ENCODE peak calls at places on chromosomes 13 and 19, in five cellular contexts. One of them, this sample, is unnamed. For H3K36me3, the result is how much of the 10 kb centered on the place peaks cover.

GRCh38 chr13:83452292-83452950 is 429.9 kb downstream of the SLITRK1 start:
- DNase-seq in upper lobe of left lung: peak
- DNase-seq in effector memory CD4-positive, alpha-beta T cell: no peak
- DNase-seq in heart left ventricle: no peak
- DNase-seq in fibroblast of lung: no peak
- DNase-seq in this sample: no peak

GRCh38 chr19:6708346-6708745 is 12.1 kb downstream of the C3 start:
- DNase-seq in fibroblast of lung: no peak
- DNase-seq in effector memory CD4-positive, alpha-beta T cell: no peak
- DNase-seq in upper lobe of left lung: no peak
- DNase-seq in heart left ventricle: no peak
- DNase-seq in this sample: no peak

GRCh38 chr13:49340161-49340560 is 92.4 kb downstream of the CDADC1 start:
- DNase-seq in fibroblast of lung: no peak
- DNase-seq in heart left ventricle: no peak
- DNase-seq in effector memory CD4-positive, alpha-beta T cell: no peak
- DNase-seq in upper lobe of left lung: no peak
- DNase-seq in this sample: no peak

GRCh38 chr19:43395561-43395960 is 19.1 kb upstream of the TEX101 start:
- DNase-seq in upper lobe of left lung: no peak
- DNase-seq in effector memory CD4-positive, alpha-beta T cell: no peak
- DNase-seq in fibroblast of lung: no peak
- DNase-seq in heart left ventricle: no peak
- DNase-seq in this sample: no peak

GRCh38 chr19:48501446-48501960 is 10.1 kb downstream of the LMTK3 start:
- DNase-seq in upper lobe of left lung: peak
- DNase-seq in heart left ventricle: no peak
- DNase-seq in fibroblast of lung: no peak
- DNase-seq in effector memory CD4-positive, alpha-beta T cell: peak
- DNase-seq in this sample: peak

GRCh38 chr19:42468273-42468796 is 25.6 kb upstream of the CXCL17 start:
- DNase-seq in fibroblast of lung: peak
- DNase-seq in heart left ventricle: no peak
- DNase-seq in upper lobe of left lung: no peak
- DNase-seq in effector memory CD4-positive, alpha-beta T cell: no peak
- DNase-seq in this sample: no peak

GRCh38 chr13:102729560-102730275 is 34.9 kb upstream of the METTL21C start:
- DNase-seq in heart left ventricle: no peak
- DNase-seq in upper lobe of left lung: no peak
- DNase-seq in fibroblast of lung: peak
- DNase-seq in effector memory CD4-positive, alpha-beta T cell: no peak
- DNase-seq in this sample: no peak

GRCh38 chr19:48170817-48171347 is 402 bp downstream of the ZSWIM9 start:
- DNase-seq in fibroblast of lung: no peak
- DNase-seq in effector memory CD4-positive, alpha-beta T cell: no peak
- DNase-seq in heart left ventricle: peak
- DNase-seq in upper lobe of left lung: no peak
- DNase-seq in this sample: peak

GRCh38 chr19:38430931-38431330 is 2.6 kb upstream of the RYR1 start:
- DNase-seq in fibroblast of lung: no peak
- DNase-seq in effector memory CD4-positive, alpha-beta T cell: no peak
- DNase-seq in upper lobe of left lung: no peak
- DNase-seq in heart left ventricle: no peak
- DNase-seq in this sample: no peak

GRCh38 chr13:51879133-51879532 is 17.4 kb downstream of the CCDC70 start:
- DNase-seq in upper lobe of left lung: no peak
- DNase-seq in heart left ventricle: no peak
- DNase-seq in effector memory CD4-positive, alpha-beta T cell: no peak
- DNase-seq in fibroblast of lung: no peak
- DNase-seq in this sample: no peak

GRCh38 chr19:48997972-48998371 is 4.3 kb downstream of the RUVBL2 start:
- DNase-seq in fibroblast of lung: peak
- DNase-seq in heart left ventricle: no peak
- DNase-seq in upper lobe of left lung: no peak
- DNase-seq in effector memory CD4-positive, alpha-beta T cell: no peak
- DNase-seq in this sample: peak

GRCh38 chr13:26095338-26095737 is 43.5 kb upstream of the SHISA2 start:
- DNase-seq in effector memory CD4-positive, alpha-beta T cell: no peak
- DNase-seq in fibroblast of lung: no peak
- DNase-seq in heart left ventricle: no peak
- DNase-seq in upper lobe of left lung: no peak
- DNase-seq in this sample: no peak
- H3K27ac ChIP-seq in effector memory CD4-positive, alpha-beta T cell: no peak
- H3K27ac ChIP-seq in fibroblast of lung: no peak
- H3K27ac ChIP-seq in heart left ventricle: no peak
- H3K27ac ChIP-seq in upper lobe of left lung: no peak
- H3K27ac ChIP-seq in this sample: no peak

GRCh38 chr19:56577719-56578602 is 10.7 kb downstream of the ZNF470 start:
- DNase-seq in fibroblast of lung: no peak
- DNase-seq in upper lobe of left lung: no peak
- DNase-seq in effector memory CD4-positive, alpha-beta T cell: no peak
- DNase-seq in heart left ventricle: no peak
- DNase-seq in this sample: no peak
- H3K36me3 ChIP-seq in fibroblast of lung: under half
- H3K36me3 ChIP-seq in upper lobe of left lung: under half
- H3K36me3 ChIP-seq in effector memory CD4-positive, alpha-beta T cell: under half
- H3K36me3 ChIP-seq in heart left ventricle: half or more
- H3K36me3 ChIP-seq in this sample: under half

GRCh38 chr19:1360126-1360817 is 23.4 kb upstream of the NDUFS7 start:
- DNase-seq in effector memory CD4-positive, alpha-beta T cell: no peak
- DNase-seq in fibroblast of lung: peak
- DNase-seq in upper lobe of left lung: no peak
- DNase-seq in heart left ventricle: no peak
- DNase-seq in this sample: no peak

GRCh38 chr19:1361601-1362384 is 21.9 kb upstream of the NDUFS7 start:
- DNase-seq in effector memory CD4-positive, alpha-beta T cell: no peak
- DNase-seq in fibroblast of lung: peak
- DNase-seq in heart left ventricle: no peak
- DNase-seq in upper lobe of left lung: no peak
- DNase-seq in this sample: no peak

GRCh38 chr19:1362385-1363257 is 21.1 kb upstream of the NDUFS7 start:
- DNase-seq in upper lobe of left lung: no peak
- DNase-seq in heart left ventricle: no peak
- DNase-seq in effector memory CD4-positive, alpha-beta T cell: no peak
- DNase-seq in fibroblast of lung: no peak
- DNase-seq in this sample: no peak

GRCh38 chr19:1363599-1363998 is 20.1 kb upstream of the NDUFS7 start:
- DNase-seq in effector memory CD4-positive, alpha-beta T cell: no peak
- DNase-seq in fibroblast of lung: no peak
- DNase-seq in heart left ventricle: no peak
- DNase-seq in upper lobe of left lung: no peak
- DNase-seq in this sample: no peak

GRCh38 chr19:1360818-1361461 is 22.8 kb upstream of the NDUFS7 start:
- DNase-seq in fibroblast of lung: peak
- DNase-seq in upper lobe of left lung: peak
- DNase-seq in effector memory CD4-positive, alpha-beta T cell: no peak
- DNase-seq in heart left ventricle: peak
- DNase-seq in this sample: peak
- H3K27ac ChIP-seq in fibroblast of lung: peak
- H3K27ac ChIP-seq in upper lobe of left lung: peak
- H3K27ac ChIP-seq in effector memory CD4-positive, alpha-beta T cell: no peak
- H3K27ac ChIP-seq in heart left ventricle: peak
- H3K27ac ChIP-seq in this sample: peak

GRCh38 chr13:111298214-111298975 is 22.0 kb upstream of the TEX29 start:
- DNase-seq in fibroblast of lung: no peak
- DNase-seq in upper lobe of left lung: no peak
- DNase-seq in effector memory CD4-positive, alpha-beta T cell: no peak
- DNase-seq in heart left ventricle: no peak
- DNase-seq in this sample: no peak
- H3K36me3 ChIP-seq in fibroblast of lung: under half
- H3K36me3 ChIP-seq in upper lobe of left lung: under half
- H3K36me3 ChIP-seq in effector memory CD4-positive, alpha-beta T cell: under half
- H3K36me3 ChIP-seq in heart left ventricle: half or more
- H3K36me3 ChIP-seq in this sample: under half

This sample was measured in pancreas.